ENCODE peak calls at places on chromosome 20, in eight cellular contexts. I is stomach; X is effector memory CD4-positive, alpha-beta T cell; T is kidney epithelial cell; V is fibroblast of lung; U is colonic mucosa; M is hepatocyte; E is astrocyte. W is an unnamed sample.

GRCh38 chr20:51540585-51540984 is 1.9 kb downstream of the NFATC2 start:
- DNase-seq in M (no peak), E (no peak), I (no peak), V (no peak), T (no peak), U (no peak), X (no peak), W (no peak)

GRCh38 chr20:43681468-43681942 is 14.6 kb downstream of the MYBL2 start:
- DNase-seq in I (no peak), E (no peak), U (no peak), T (no peak), M (no peak), X (no peak), V (no peak), W (no peak)

GRCh38 chr20:61253264-61253639 is 1.2 kb downstream of the CDH4 start:
- DNase-seq in T (no peak), X (no peak), M (peak; percentile 46), E (no peak), I (no peak), U (no peak), V (peak; percentile 51), W (no peak)

GRCh38 chr20:49674383-49675352 is 39.0 kb downstream of the B4GALT5 start:
- DNase-seq in M (peak; percentile 79), X (no peak), E (peak; percentile 82), T (peak; percentile 82), I (no peak), V (peak; percentile 88), U (peak; percentile 72), W (no peak)

GRCh38 chr20:5845686-5846651 is 95.8 kb downstream of the SHLD1 start:
- DNase-seq in M (peak; percentile 25), U (no peak), V (peak; percentile 34), E (peak; percentile 18), X (peak; percentile 20), T (no peak), I (no peak), W (no peak)

GRCh38 chr20:44083220-44083933 is 103.6 kb downstream of the JPH2 start:
- DNase-seq in V (peak; percentile 83), I (no peak), M (peak; percentile 36), T (peak; percentile 79), X (no peak), U (no peak), E (peak; percentile 72), W (no peak)

GRCh38 chr20:52083627-52084232 is 107.8 kb downstream of the ZFP64 start:
- DNase-seq in E (peak; percentile 34), X (peak; percentile 11), V (peak; percentile 52), M (peak; percentile 78), T (no peak), I (peak; percentile 59), U (peak; percentile 57), W (no peak)

GRCh38 chr20:37336369-37337207 is 9.4 kb upstream of the SRC start:
- DNase-seq in U (no peak), E (no peak), X (no peak), T (no peak), I (no peak), V (peak; percentile 15), M (peak; percentile 44), W (no peak)

GRCh38 chr20:56554869-56555268 is 21.8 kb downstream of the FAM209B start:
- DNase-seq in U (peak; percentile 38), I (no peak), V (peak; percentile 98), X (no peak), E (peak; percentile 97), M (peak; percentile 75), T (peak; percentile 90), W (no peak)

GRCh38 chr20:37991506-37992302 is 41.6 kb downstream of the TTI1 start:
- DNase-seq in I (no peak), M (no peak), V (no peak), U (no peak), X (no peak), T (no peak), E (no peak), W (no peak)

GRCh38 chr20:17661121-17661744 is 20.8 kb downstream of the RRBP1 start:
- DNase-seq in U (no peak), T (no peak), I (no peak), M (no peak), E (no peak), X (no peak), V (peak; percentile 35), W (no peak)

GRCh38 chr20:15236812-15237211 is 899.4 kb upstream of the FLRT3 start:
- DNase-seq in I (peak; percentile 28), X (no peak), V (peak; percentile 23), E (peak; percentile 9), M (peak; percentile 53), T (no peak), U (peak; percentile 32), W (no peak)

GRCh38 chr20:49747707-49748524 is 34.2 kb upstream of the B4GALT5 start:
- DNase-seq in X (no peak), T (no peak), M (peak; percentile 66), V (peak; percentile 71), I (peak; percentile 81), U (peak; percentile 43), E (peak; percentile 61), W (no peak)

GRCh38 chr20:64039293-64040160 is 3.5 kb downstream of the C20orf204 start:
- DNase-seq in I (no peak), M (no peak), E (no peak), X (no peak), T (no peak), V (no peak), U (no peak), W (no peak)

GRCh38 chr20:64037498-64038213 is 1.7 kb downstream of the C20orf204 start:
- DNase-seq in X (no peak), T (no peak), E (no peak), V (no peak), U (no peak), M (no peak), I (no peak), W (no peak)

GRCh38 chr20:64038579-64039292 is 2.8 kb downstream of the C20orf204 start:
- DNase-seq in E (peak; percentile 69), M (peak; percentile 90), T (no peak), I (peak; percentile 78), V (peak; percentile 78), X (peak; percentile 62), U (peak; percentile 78), W (no peak)

GRCh38 chr20:64037199-64037497 is 1.2 kb downstream of the C20orf204 start:
- DNase-seq in E (no peak), I (no peak), V (no peak), T (no peak), U (no peak), M (no peak), X (no peak), W (no peak)

DNA sequence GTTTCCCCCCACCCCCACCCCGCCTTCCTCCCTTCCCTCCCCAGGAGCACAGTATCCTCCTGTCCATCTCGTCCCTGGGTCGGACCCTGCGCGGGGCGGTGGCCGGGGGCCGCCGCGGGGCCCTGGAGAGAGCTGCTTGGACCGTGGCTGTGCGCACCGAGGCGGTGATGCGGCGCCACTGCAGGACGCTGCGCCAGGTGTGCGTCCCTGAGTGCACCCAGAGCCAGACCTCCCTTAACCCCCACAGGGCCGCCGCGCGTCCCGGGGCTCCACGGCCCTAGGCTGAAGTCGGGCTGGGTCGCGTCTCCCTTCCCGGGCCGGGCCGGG is 2.2 kb downstream of the C20orf204 start:
- DNase-seq in M (no peak), U (no peak), X (no peak), E (no peak), V (no peak), I (no peak), T (no peak), W (no peak)
- H3K27me3 ChIP-seq in M (peaks cover 44% of the 10 kb centered on the region), U (peaks cover 42% of the 10 kb centered on the region), X (no peaks in the 10 kb centered on the region), E (peaks cover 35% of the 10 kb centered on the region), V (peaks cover 26% of the 10 kb centered on the region), I (peaks cover 64% of the 10 kb centered on the region), T (peaks cover 29% of the 10 kb centered on the region), W (peaks cover 71% of the 10 kb centered on the region)

GRCh38 chr20:24470782-24471582 is 1.6 kb downstream of the SYNDIG1 start:
- DNase-seq in V (no peak), X (no peak), U (no peak), M (no peak), T (no peak), I (no peak), E (no peak), W (no peak)
- H3K4me3 ChIP-seq in V (no peak overlapping the region), X (no peak overlapping the region), U (no peak overlapping the region), M (peak overlapping the region; percentile 58), T (peak overlapping the region; percentile 38), I (peak overlapping the region; percentile 54), E (peak overlapping the region; percentile 79), W (peak overlapping the region; percentile 66)

GRCh38 chr20:1718604-1719384 is 61.2 kb upstream of the SIRPG start:
- DNase-seq in E (peak; percentile 86), U (no peak), T (no peak), M (no peak), I (no peak), V (peak; percentile 90), X (no peak), W (no peak)

GRCh38 chr20:1720845-1721475 is 63.4 kb upstream of the SIRPG start:
- DNase-seq in E (no peak), V (no peak), M (no peak), I (no peak), U (no peak), X (no peak), T (no peak), W (no peak)

GRCh38 chr20:1722513-1723050 is 65.0 kb upstream of the SIRPG start:
- DNase-seq in E (no peak), X (no peak), M (no peak), T (no peak), V (no peak), U (no peak), I (no peak), W (no peak)

GRCh38 chr20:1721687-1722512 is 64.3 kb upstream of the SIRPG start:
- DNase-seq in U (no peak), M (no peak), X (no peak), T (no peak), E (no peak), I (no peak), V (no peak), W (no peak)

GRCh38 chr20:1720226-1720625 is 62.6 kb upstream of the SIRPG start:
- DNase-seq in T (no peak), U (no peak), E (no peak), M (no peak), X (no peak), V (no peak), I (no peak), W (no peak)
- H3K27me3 ChIP-seq in T (no peaks in the 10 kb centered on the region), U (no peaks in the 10 kb centered on the region), E (no peaks in the 10 kb centered on the region), M (peaks cover 19% of the 10 kb centered on the region), X (no peaks in the 10 kb centered on the region), V (no peaks in the 10 kb centered on the region), I (no peaks in the 10 kb centered on the region), W (no peaks in the 10 kb centered on the region)

GRCh38 chr20:3679749-3680700 is 1.8 kb downstream of the ADAM33 start:
- DNase-seq in V (peak; percentile 79), U (peak; percentile 41), I (peak; percentile 30), E (peak; percentile 65), X (no peak), T (no peak), M (peak; percentile 48), W (no peak)
- H3K4me3 ChIP-seq in V (peak overlapping the region; percentile 65), U (no peak overlapping the region), I (peak overlapping the region; percentile 56), E (no peak overlapping the region), X (no peak overlapping the region), T (no peak overlapping the region), M (no peak overlapping the region), W (peak overlapping the region; percentile 27)

DNA sequence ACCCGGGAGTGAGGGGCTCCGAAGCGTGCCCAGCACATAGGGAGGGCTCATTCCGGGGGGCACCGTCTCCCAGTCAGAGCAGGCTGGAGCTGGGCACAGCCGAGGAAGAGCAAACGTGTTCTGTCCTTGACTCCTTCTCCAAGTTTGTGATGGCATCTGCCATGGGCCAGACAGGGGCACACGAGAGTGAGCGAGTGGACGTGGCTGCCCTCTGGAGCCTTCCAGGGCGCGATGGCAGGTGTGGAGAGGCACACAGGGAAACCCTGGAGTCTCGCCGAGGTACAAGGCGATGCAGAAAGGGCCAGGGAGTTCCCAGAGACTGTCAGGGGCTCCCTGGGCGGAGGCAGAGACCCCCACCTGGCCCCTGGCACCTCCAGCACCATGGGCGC is 9.9 kb upstream of the GATA5 start:
- DNase-seq in X (no peak), V (no peak), E (no peak), U (no peak), T (no peak), I (no peak), M (no peak), W (no peak)
- H3K27me3 ChIP-seq in X (peaks cover 47% of the 10 kb centered on the region), V (peaks cover 21% of the 10 kb centered on the region), E (peaks cover 74% of the 10 kb centered on the region), U (peaks cover 42% of the 10 kb centered on the region), T (peaks cover 76% of the 10 kb centered on the region), I (peaks cover 34% of the 10 kb centered on the region), M (no peaks in the 10 kb centered on the region), W (no peaks in the 10 kb centered on the region)